ENCODE peak calls at places on chromosomes 4 and X, in nine cellular contexts. X is neural progenitor cell; P is RPMI7951; F is stimulated activated CD8-positive, alpha-beta memory T cell treated with anti-CD3 and anti-CD28 coated beads, Interleukin-7, amount 100 ng/mL, for 1 hour; J is T-helper 9 cell; Q is T-helper 1 cell; S is astrocyte of the spinal cord; O is naive thymus-derived CD4-positive, alpha-beta T cell; D is activated CD4-positive, CD25-positive, alpha-beta regulatory T cell treated with anti-CD3 and anti-CD28 coated beads, Interleukin-2, amount 50 U/mL, for 16 hours. E is an unnamed sample.

GRCh38 chr4:8188743-8189550 is 10.1 kb upstream of the SH3TC1 start:
- DNase-seq in X (no peak), P (no peak), F (no peak), J (no peak), Q (no peak), S (no peak), O (no peak), D (no peak), E (no peak)

GRCh38 chrX:38293741-38294140 is 33.6 kb downstream of the RPGR start:
- DNase-seq in X (no peak), P (peak; percentile 13), F (no peak), J (no peak), Q (no peak), S (no peak), O (no peak), D (no peak), E (no peak)

GRCh38 chr4:94452476-94453300 is 946 bp downstream of the PDLIM5 start:
- DNase-seq in X (peak; percentile 82), P (peak; percentile 92), F (no peak), J (peak; percentile 3), Q (no peak), S (peak; percentile 89), O (peak; percentile 12), D (no peak), E (peak; percentile 3)

GRCh38 chrX:53312946-53313745 is 31.8 kb upstream of the IQSEC2 start:
- DNase-seq in X (peak; percentile 57), P (peak; percentile 59), F (peak; percentile 28), J (peak; percentile 60), Q (peak; percentile 50), S (peak; percentile 52), O (peak; percentile 53), D (peak; percentile 45), E (no peak)

GRCh38 chr4:27360651-27361347 is 500.2 kb downstream of the STIM2 start:
- DNase-seq in X (peak; percentile 78), P (no peak), F (no peak), J (no peak), Q (no peak), S (peak; percentile 91), O (no peak), D (no peak), E (no peak)

GRCh38 chr4:44422912-44423311 is 25.7 kb downstream of the KCTD8 start:
- DNase-seq in X (no peak), P (no peak), F (no peak), J (no peak), Q (no peak), S (no peak), O (no peak), D (no peak), E (no peak)

GRCh38 chrX:103953353-103953752 is 9.1 kb upstream of the TMSB15B start:
- DNase-seq in X (no peak), P (no peak), F (no peak), J (no peak), Q (no peak), S (no peak), O (no peak), D (no peak), E (no peak)

GRCh38 chrX:45771560-45772340 is 571.1 kb upstream of the DIPK2B start:
- DNase-seq in X (no peak), P (peak; percentile 84), F (no peak), J (peak; percentile 38), Q (peak; percentile 77), S (peak; percentile 77), O (peak; percentile 64), D (peak; percentile 13), E (peak; percentile 50)

GRCh38 chr4:1410491-1411325 is 4.5 kb upstream of the NKX1-1 start:
- DNase-seq in X (peak; percentile 97), P (peak; percentile 32), F (no peak), J (peak; percentile 16), Q (peak; percentile 10), S (peak; percentile 25), O (peak; percentile 22), D (no peak), E (no peak)

GRCh38 chr4:83112678-83113428 is 1.7 kb downstream of the PLAC8 start:
- DNase-seq in X (no peak), P (peak; percentile 75), F (no peak), J (no peak), Q (peak; percentile 49), S (peak; percentile 36), O (peak; percentile 54), D (no peak), E (no peak)

GRCh38 chr4:145890689-145891088 is 47.9 kb downstream of the ZNF827 start:
- DNase-seq in X (no peak), P (no peak), F (no peak), J (no peak), Q (no peak), S (no peak), O (no peak), D (no peak), E (no peak)

GRCh38 chr4:74223801-74224200 is 65.9 kb downstream of the MTHFD2L start:
- DNase-seq in X (no peak), P (peak; percentile 56), F (no peak), J (no peak), Q (no peak), S (no peak), O (no peak), D (no peak), E (no peak)

GRCh38 chrX:15142084-15142715 is 127.7 kb downstream of the ASB9 start:
- DNase-seq in X (no peak), P (peak; percentile 36), F (no peak), J (no peak), Q (peak; percentile 12), S (peak; percentile 17), O (no peak), D (no peak), E (no peak)

GRCh38 chr4:125389713-125390112 is 75.0 kb downstream of the FAT4 start:
- DNase-seq in X (no peak), P (peak; percentile 31), F (no peak), J (no peak), Q (no peak), S (peak; percentile 93), O (no peak), D (no peak), E (no peak)

GRCh38 chrX:40880712-40881111 is 145.4 kb upstream of the MED14 start:
- DNase-seq in X (no peak), P (no peak), F (no peak), J (no peak), Q (no peak), S (no peak), O (no peak), D (no peak), E (no peak)

GRCh38 chr4:14862881-14863280 is 139.4 kb upstream of the CPEB2 start:
- DNase-seq in X (peak; percentile 57), P (no peak), F (no peak), J (no peak), Q (no peak), S (no peak), O (no peak), D (no peak), E (no peak)

GRCh38 chr4:7358100-7358735 is 76.5 kb downstream of the PSAPL1 start:
- DNase-seq in X (no peak), P (peak; percentile 88), F (no peak), J (no peak), Q (no peak), S (peak; percentile 83), O (no peak), D (no peak), E (no peak)

GRCh38 chr4:86960557-86960959 is 25.7 kb downstream of the AFF1 start:
- DNase-seq in X (peak; percentile 55), P (no peak), F (no peak), J (no peak), Q (no peak), S (no peak), O (no peak), D (no peak), E (no peak)

E was measured in T-helper 22 cell.